ENCODE peak calls at places on chromosomes 5 and 9, in six cellular contexts. M is A549; L is T-helper 9 cell; J is activated naive CD8-positive, alpha-beta T cell treated with anti-CD3 and anti-CD28 coated beads for 36 hours; A is astrocyte; H is T follicular helper cell. V is an unnamed sample.

GRCh38 chr9:13904311-13904710 is 409.6 kb downstream of the NFIB start:
- DNase-seq in H (no peak), M (no peak), A (no peak), J (no peak), L (no peak), V (no peak)

GRCh38 chr9:3900673-3901318 is 375.0 kb upstream of the RFX3 start:
- DNase-seq in J (no peak), H (no peak), A (no peak), L (no peak), M (no peak), V (no peak)

GRCh38 chr5:127290019-127290945 is at the start of gene MEGF10:
- DNase-seq in H (no peak), J (peak; percentile 43), M (no peak), A (peak; percentile 23), L (no peak), V (peak; percentile 66)

GRCh38 chr5:132268698-132269551 is 11.4 kb downstream of the PDLIM4 start:
- DNase-seq in M (no peak), J (no peak), A (peak; percentile 48), L (no peak), H (no peak), V (no peak)

GRCh38 chr9:3809724-3810123 is 283.9 kb upstream of the RFX3 start:
- DNase-seq in J (no peak), H (no peak), M (peak; percentile 21), A (no peak), L (no peak), V (no peak)

GRCh38 chr9:89675403-89675771 is 70.6 kb downstream of the GADD45G start:
- DNase-seq in H (no peak), A (no peak), M (no peak), L (no peak), J (no peak), V (no peak)

GRCh38 chr9:114070188-114071103 is 7.7 kb downstream of the AMBP start:
- DNase-seq in A (no peak), L (no peak), J (no peak), M (no peak), H (no peak), V (no peak)

GRCh38 chr9:127885508-127886281 is 8.2 kb upstream of the AK1 start:
- DNase-seq in M (no peak), H (no peak), L (no peak), J (no peak), A (no peak), V (no peak)

GRCh38 chr5:139745800-139746690 is 49.6 kb upstream of the PSD2 start:
- DNase-seq in A (peak; percentile 68), H (peak; percentile 36), L (peak; percentile 21), M (peak; percentile 77), J (peak; percentile 59), V (peak; percentile 93)

GRCh38 chr9:33329996-33330395 is 39.7 kb downstream of the NFX1 start:
- DNase-seq in A (peak; percentile 58), H (no peak), L (no peak), M (peak; percentile 74), J (no peak), V (no peak)

GRCh38 chr9:114930063-114930812 is at the start of gene TNFSF8:
- DNase-seq in H (peak; percentile 58), J (peak; percentile 81), A (no peak), M (no peak), L (peak; percentile 48), V (no peak)

GRCh38 chr9:100324594-100325200 is 28.0 kb downstream of the TEX10 start:
- DNase-seq in M (peak; percentile 50), J (no peak), H (no peak), A (peak; percentile 46), L (no peak), V (peak; percentile 24)

GRCh38 chr9:73131376-73131775 is 20.3 kb upstream of the ANXA1 start:
- DNase-seq in M (no peak), J (no peak), H (no peak), A (no peak), L (no peak), V (no peak)

GRCh38 chr9:82757921-82758320 is 305.0 kb downstream of the RASEF start:
- DNase-seq in M (no peak), A (no peak), J (no peak), L (no peak), H (no peak), V (no peak)

GRCh38 chr5:116271432-116271831 is 186.6 kb downstream of the COMMD10 start:
- DNase-seq in H (no peak), J (no peak), L (no peak), M (no peak), A (peak; percentile 98), V (no peak)

GRCh38 chr9:1469996-1470395 is 419.8 kb downstream of the DMRT2 start:
- DNase-seq in M (no peak), A (no peak), H (no peak), L (no peak), J (no peak), V (no peak)

GRCh38 chr5:32058101-32058500 is 116.0 kb downstream of the GOLPH3 start:
- DNase-seq in L (no peak), A (no peak), H (no peak), J (no peak), M (no peak), V (no peak)

GRCh38 chr9:105608685-105609598 is 51.0 kb downstream of the FKTN start:
- DNase-seq in J (no peak), L (no peak), A (peak; percentile 29), H (no peak), M (peak; percentile 52), V (peak; percentile 68)

GRCh38 chr5:87383216-87383615 is 29.5 kb downstream of the CCNH start:
- DNase-seq in A (peak; percentile 33), J (no peak), L (no peak), M (no peak), H (no peak), V (no peak)

GRCh38 chr5:1793966-1794895 is 5.4 kb downstream of the MRPL36 start:
- DNase-seq in H (no peak), A (peak; percentile 95), M (no peak), L (no peak), J (peak; percentile 42), V (peak; percentile 81)

GRCh38 chr9:93950619-93951601 is 4.2 kb downstream of the BARX1 start:
- DNase-seq in J (no peak), A (no peak), H (no peak), M (no peak), L (no peak), V (no peak)

GRCh38 chr5:177095088-177095669 is 8.5 kb downstream of the FGFR4 start:
- DNase-seq in L (no peak), A (no peak), M (no peak), H (no peak), J (no peak), V (no peak)

GRCh38 chr5:124102491-124102890 is 590.5 kb downstream of the CSNK1G3 start:
- DNase-seq in J (no peak), H (no peak), A (peak; percentile 6), L (no peak), M (no peak), V (no peak)

GRCh38 chr5:115246361-115246991 is 16.2 kb downstream of the PGGT1B start:
- DNase-seq in M (peak; percentile 23), L (no peak), A (peak; percentile 11), H (no peak), J (no peak), V (peak; percentile 50)

V was measured in cardiac muscle cell.